ENCODE peak calls at places on chromosomes 3 and 15, in ten cellular contexts. M is neuronal stem cell, W is cardiac muscle cell, V is pancreas, N is PC-3, T is right cardiac atrium, L is A549, J is psoas muscle, R is endodermal cell, P is H9. K is an unnamed sample.

GRCh38 chr15:39946862-39947261 is 12.9 kb downstream of the EIF2AK4 start:
- DNase-seq in M (no peak), W (no peak), V (no peak), N (peak; percentile 66), T (no peak), L (no peak), J (no peak), R (no peak), P (no peak), K (no peak)

GRCh38 chr3:141049681-141050080 is 1.5 kb upstream of the SPSB4 start:
- DNase-seq in M (no peak), W (no peak), V (no peak), N (no peak), T (no peak), L (peak; percentile 32), J (no peak), R (peak; percentile 70), P (no peak), K (no peak)

GRCh38 chr15:95558131-95558530 is 772.4 kb upstream of the NR2F2 start:
- DNase-seq in M (no peak), W (no peak), V (no peak), N (peak; percentile 87), T (no peak), L (peak; percentile 20), J (no peak), R (no peak), P (no peak), K (no peak)

GRCh38 chr3:56956906-56957305 is 103.6 kb upstream of the SPATA12 start:
- DNase-seq in M (no peak), W (no peak), V (no peak), N (no peak), T (no peak), L (no peak), J (no peak), R (no peak), P (no peak), K (no peak)

GRCh38 chr15:70361891-70362290 is 264.2 kb upstream of the TLE3 start:
- DNase-seq in M (no peak), W (no peak), V (peak; percentile 40), N (no peak), T (no peak), L (no peak), J (no peak), R (no peak), P (peak; percentile 22), K (no peak)

GRCh38 chr3:27666708-27667107 is 55.4 kb downstream of the EOMES start:
- DNase-seq in M (peak; percentile 71), W (peak; percentile 9), V (no peak), N (no peak), T (peak; percentile 79), L (no peak), J (peak; percentile 79), R (peak; percentile 92), P (peak; percentile 87), K (no peak)

GRCh38 chr3:42439461-42440075 is 29.2 kb upstream of the LYZL4 start:
- DNase-seq in M (no peak), W (no peak), V (no peak), N (no peak), T (no peak), L (no peak), J (no peak), R (no peak), P (no peak), K (no peak)

GRCh38 chr3:195179782-195180489 is 91.0 kb downstream of the XXYLT1 start:
- DNase-seq in M (no peak), W (no peak), V (no peak), N (no peak), T (no peak), L (no peak), J (no peak), R (peak; percentile 40), P (no peak), K (no peak)

GRCh38 chr15:68315035-68315434 is 37.5 kb downstream of the FEM1B start:
- DNase-seq in M (no peak), W (no peak), V (no peak), N (no peak), T (no peak), L (no peak), J (no peak), R (peak; percentile 13), P (peak; percentile 4), K (no peak)

GRCh38 chr3:172317984-172318383 is 130.3 kb downstream of the GHSR start:
- DNase-seq in M (no peak), W (no peak), V (no peak), N (peak; percentile 89), T (peak; percentile 37), L (peak; percentile 13), J (peak; percentile 75), R (no peak), P (no peak), K (no peak)

GRCh38 chr3:142888099-142888483 is 792 bp downstream of the PCOLCE2 start:
- DNase-seq in M (peak; percentile 51), W (peak; percentile 46), V (peak; percentile 56), N (peak; percentile 69), T (peak; percentile 64), L (peak; percentile 93), J (peak; percentile 56), R (no peak), P (peak; percentile 66), K (no peak)

GRCh38 chr3:150495563-150496168 is 50.6 kb downstream of the SERP1 start:
- DNase-seq in M (peak; percentile 40), W (peak; percentile 54), V (no peak), N (peak; percentile 85), T (no peak), L (peak; percentile 39), J (no peak), R (no peak), P (no peak), K (peak; percentile 41)

GRCh38 chr3:134325106-134325705 is 49.0 kb downstream of the AMOTL2 start:
- DNase-seq in M (no peak), W (no peak), V (no peak), N (no peak), T (no peak), L (no peak), J (no peak), R (peak; percentile 52), P (peak; percentile 27), K (no peak)
- H3K9me3 ChIP-seq in M (no peaks in the 10 kb centered on the region), W (no peaks in the 10 kb centered on the region), V (no peaks in the 10 kb centered on the region), N (no peaks in the 10 kb centered on the region), T (no peaks in the 10 kb centered on the region), L (no peaks in the 10 kb centered on the region), J (no peaks in the 10 kb centered on the region), R (no peaks in the 10 kb centered on the region), P (no peaks in the 10 kb centered on the region), K (no peaks in the 10 kb centered on the region)

GRCh38 chr3:23991236-23992050 is 46.4 kb downstream of the NR1D2 start:
- DNase-seq in M (no peak), W (no peak), V (no peak), N (no peak), T (no peak), L (no peak), J (no peak), R (no peak), P (no peak), K (no peak)

GRCh38 chr3:23992051-23992628 is 47.1 kb downstream of the NR1D2 start:
- DNase-seq in M (no peak), W (no peak), V (no peak), N (peak; percentile 14), T (no peak), L (no peak), J (no peak), R (no peak), P (no peak), K (no peak)

GRCh38 chr3:23993556-23994246 is 48.6 kb downstream of the NR1D2 start:
- DNase-seq in M (no peak), W (no peak), V (no peak), N (no peak), T (no peak), L (no peak), J (no peak), R (no peak), P (no peak), K (no peak)

GRCh38 chr3:23996058-23996457 is 51.0 kb downstream of the NR1D2 start:
- DNase-seq in M (no peak), W (no peak), V (no peak), N (no peak), T (no peak), L (no peak), J (no peak), R (no peak), P (no peak), K (no peak)

DNA sequence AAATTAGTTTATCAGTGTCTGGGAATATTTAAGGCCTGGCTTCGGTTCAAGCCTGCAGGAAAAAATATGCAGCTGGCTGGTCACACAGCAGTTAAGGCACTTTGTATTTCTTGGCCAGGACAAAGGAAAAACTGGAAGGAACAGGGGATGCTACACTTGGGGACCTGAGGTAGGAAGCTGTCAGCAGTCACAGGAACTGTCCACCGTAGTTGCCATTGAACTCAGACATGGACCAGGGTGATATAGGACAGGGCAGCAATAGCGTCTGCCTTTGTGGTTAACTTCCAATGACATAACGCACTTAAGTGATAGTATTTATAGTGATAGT is 49.1 kb downstream of the NR1D2 start:
- DNase-seq in M (no peak), W (no peak), V (no peak), N (no peak), T (no peak), L (no peak), J (no peak), R (no peak), P (no peak), K (no peak)
- H3K27ac ChIP-seq in M (no peak overlapping the region), W (no peak overlapping the region), V (no peak overlapping the region), N (no peak overlapping the region), T (no peak overlapping the region), L (no peak overlapping the region), J (no peak overlapping the region), R (no peak overlapping the region), P (no peak overlapping the region), K (no peak overlapping the region)

DNA sequence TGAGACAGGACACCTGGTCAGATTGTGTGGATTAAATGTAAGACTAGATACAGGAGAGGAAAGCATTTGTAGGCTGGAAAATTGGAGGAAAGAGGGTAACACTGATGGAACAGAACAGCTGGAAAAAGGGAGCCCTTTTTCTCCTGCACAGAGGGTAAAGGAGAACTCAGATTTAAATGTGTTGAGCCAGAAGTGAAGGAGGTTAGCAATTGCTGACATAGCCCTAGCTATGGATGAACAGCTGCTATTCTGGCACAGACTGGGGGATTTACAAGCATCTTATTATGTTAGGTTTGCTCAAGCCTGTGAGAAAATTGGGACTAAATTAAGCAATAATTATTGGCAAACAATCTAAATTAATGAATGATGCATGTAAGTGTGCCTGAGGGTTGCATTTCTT is 40.5 kb upstream of the PRR20G start:
- DNase-seq in M (no peak), W (no peak), V (no peak), N (no peak), T (no peak), L (no peak), J (no peak), R (no peak), P (no peak), K (no peak)
- H3K9me3 ChIP-seq in M (peaks cover 12% of the 10 kb centered on the region), W (no peaks in the 10 kb centered on the region), V (no peaks in the 10 kb centered on the region), N (no peaks in the 10 kb centered on the region), T (peaks cover 2% of the 10 kb centered on the region), L (peaks cover 9% of the 10 kb centered on the region), J (peaks cover 17% of the 10 kb centered on the region), R (peaks cover 13% of the 10 kb centered on the region), P (no peaks in the 10 kb centered on the region), K (no peaks in the 10 kb centered on the region)

DNA sequence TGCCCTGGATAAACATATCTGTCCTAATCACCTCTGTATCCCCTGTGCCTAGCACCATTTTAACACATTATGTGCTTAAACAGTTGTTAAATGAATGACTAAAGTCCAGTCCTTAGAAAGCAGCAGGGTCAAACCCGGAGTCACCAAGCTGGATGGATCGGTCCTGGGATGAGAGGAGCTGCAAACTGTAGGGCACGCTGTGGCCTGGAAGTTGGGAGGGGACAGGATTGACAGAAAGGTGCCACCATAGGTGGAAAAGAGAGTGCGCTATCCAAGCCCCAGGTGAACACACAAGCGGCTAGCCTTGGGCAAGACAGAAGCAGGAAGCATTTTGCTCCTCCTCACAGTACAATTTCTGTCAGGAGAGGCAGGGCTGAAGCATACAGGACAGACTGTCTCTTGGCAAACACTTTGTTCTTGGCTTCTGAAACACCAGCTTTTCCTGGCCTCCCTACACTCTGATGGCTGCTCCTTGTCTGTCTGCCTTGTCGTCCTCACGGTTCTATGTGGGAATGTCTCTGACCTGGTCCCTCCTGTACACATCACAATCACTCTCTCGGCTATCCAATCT is 48.4 kb upstream of the KY start:
- DNase-seq in M (no peak), W (no peak), V (no peak), N (no peak), T (no peak), L (no peak), J (no peak), R (no peak), P (no peak), K (no peak)
- H3K27ac ChIP-seq in M (no peak overlapping the region), W (no peak overlapping the region), V (no peak overlapping the region), N (no peak overlapping the region), T (no peak overlapping the region), L (no peak overlapping the region), J (no peak overlapping the region), R (no peak overlapping the region), P (no peak overlapping the region), K (no peak overlapping the region)